ENCODE peak calls at places on chromosome 19, in nine cellular contexts. Y is AG09309, J is thoracic aorta, D is bronchial epithelial cell, C is SK-N-SH, M is GM06990, P is heart left ventricle, V is GM23338, F is AG10803. N is an unnamed sample.
A peak's percentile ranks its signal among the peaks of the same experiment; 100 is the strongest.

GRCh38 chr19:11106477-11106876 is 17.2 kb downstream of the LDLR start:
- DNase-seq in Y (no peak), J (no peak), D (no peak), C (peak; percentile 87), M (no peak), P (peak; percentile 73), V (no peak), F (no peak), N (no peak)

GRCh38 chr19:54427586-54427985 is 12.3 kb downstream of the TTYH1 start:
- DNase-seq in Y (no peak), J (no peak), D (no peak), C (no peak), M (no peak), P (no peak), V (no peak), F (no peak), N (no peak)

GRCh38 chr19:15378529-15379082 is 981 bp downstream of the AKAP8 start:
- DNase-seq in Y (no peak), J (no peak), D (peak; percentile 37), C (peak; percentile 62), M (peak; percentile 57), P (peak; percentile 63), V (peak; percentile 73), F (peak; percentile 49), N (peak; percentile 53)

GRCh38 chr19:48961051-48961649 is 4.0 kb upstream of the FTL start:
- DNase-seq in Y (no peak), J (no peak), D (no peak), C (no peak), M (no peak), P (no peak), V (no peak), F (no peak), N (no peak)

GRCh38 chr19:10516671-10517286 is 468 bp downstream of the S1PR5 start:
- DNase-seq in Y (no peak), J (no peak), D (peak; percentile 58), C (no peak), M (no peak), P (no peak), V (peak; percentile 44), F (peak; percentile 21), N (no peak)

GRCh38 chr19:44850641-44851109 is 4.6 kb downstream of the NECTIN2 start:
- DNase-seq in Y (no peak), J (no peak), D (no peak), C (no peak), M (no peak), P (peak; percentile 47), V (no peak), F (no peak), N (no peak)

GRCh38 chr19:43527860-43528622 is 1.0 kb upstream of the ETHE1 start:
- DNase-seq in Y (no peak), J (peak; percentile 15), D (no peak), C (no peak), M (no peak), P (no peak), V (no peak), F (peak; percentile 32), N (peak; percentile 42)

GRCh38 chr19:11570039-11570462 is 7.4 kb downstream of the ACP5 start:
- DNase-seq in Y (no peak), J (no peak), D (no peak), C (peak; percentile 52), M (no peak), P (no peak), V (no peak), F (no peak), N (no peak)

GRCh38 chr19:17678836-17679235 is 9.3 kb downstream of the UNC13A start:
- DNase-seq in Y (no peak), J (no peak), D (no peak), C (no peak), M (no peak), P (no peak), V (no peak), F (no peak), N (no peak)

GRCh38 chr19:17681505-17682125 is 6.5 kb downstream of the UNC13A start:
- DNase-seq in Y (peak; percentile 10), J (no peak), D (no peak), C (no peak), M (peak; percentile 30), P (no peak), V (peak; percentile 85), F (peak; percentile 25), N (peak; percentile 60)

GRCh38 chr19:17682273-17682672 is 5.9 kb downstream of the UNC13A start:
- DNase-seq in Y (no peak), J (no peak), D (no peak), C (no peak), M (no peak), P (no peak), V (no peak), F (no peak), N (no peak)

GRCh38 chr19:17680235-17680722 is 7.9 kb downstream of the UNC13A start:
- DNase-seq in Y (peak; percentile 28), J (peak; percentile 60), D (peak; percentile 22), C (no peak), M (peak; percentile 82), P (peak; percentile 87), V (peak; percentile 64), F (peak; percentile 61), N (peak; percentile 62)

GRCh38 chr19:17679526-17680234 is 8.5 kb downstream of the UNC13A start:
- DNase-seq in Y (no peak), J (no peak), D (no peak), C (no peak), M (no peak), P (no peak), V (peak; percentile 37), F (no peak), N (no peak)
- H3K4me3 ChIP-seq in Y (peak overlapping the region; percentile 31), J (peak overlapping the region; percentile 74), D (no peak overlapping the region), C (no peak overlapping the region), M (peak overlapping the region; percentile 41), P (peak overlapping the region; percentile 40), V (peak overlapping the region; percentile 60), F (peak overlapping the region; percentile 27), N (peak overlapping the region; percentile 40)

DNA sequence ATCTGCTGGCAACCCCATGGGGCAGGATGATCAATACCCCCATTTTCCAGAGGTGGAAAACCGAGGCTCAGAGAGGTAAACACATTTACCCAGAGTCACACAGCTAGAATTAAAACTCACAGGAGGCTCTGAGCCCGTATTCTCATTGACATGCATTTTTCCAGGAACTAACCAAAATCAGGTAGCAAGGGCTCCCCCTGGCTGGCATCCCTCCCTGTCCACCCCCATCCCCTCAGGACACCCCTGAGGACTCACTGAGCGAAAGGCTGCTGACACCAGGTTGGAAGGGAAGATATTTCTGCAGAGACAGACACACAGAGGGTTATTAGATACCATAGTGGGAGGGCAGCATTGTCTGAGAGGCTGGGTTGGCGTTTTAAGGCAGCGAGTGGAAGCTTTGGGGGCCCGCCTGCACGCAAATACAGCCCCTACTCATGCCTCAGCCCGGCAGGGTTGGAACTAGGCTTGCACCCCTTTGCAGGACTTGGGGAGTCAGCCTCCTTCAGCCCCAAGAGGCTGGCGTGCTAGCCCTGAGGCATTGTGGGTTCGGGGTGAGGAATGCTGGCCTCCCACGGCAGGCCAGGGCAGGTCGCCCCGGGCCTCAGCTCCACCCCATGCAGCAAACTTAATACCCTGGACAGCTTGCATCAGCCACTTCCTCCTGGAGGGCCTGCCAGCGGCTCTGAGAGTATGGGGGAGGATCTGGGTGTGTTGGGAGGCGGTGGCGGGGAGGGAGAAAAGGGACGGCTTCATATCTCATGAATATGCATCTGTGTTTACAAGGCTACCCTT is 3.9 kb downstream of the SLC1A5 start:
- DNase-seq in Y (peak; percentile 89), J (no peak), D (peak; percentile 89), C (peak; percentile 64), M (peak; percentile 80), P (peak; percentile 78), V (peak; percentile 82), F (peak; percentile 98), N (peak; percentile 97)
- TF ChIP-seq CTCF in Y (peak; percentile 41), J (no peak), D (peak; percentile 22), C (peak; percentile 46), M (peak; percentile 49), P (no peak), V (peak; percentile 62), F (peak; percentile 28), N (peak; percentile 46)

GRCh38 chr19:42396542-42397314 is 6.6 kb upstream of the CNFN start:
- DNase-seq in Y (peak; percentile 97), J (peak; percentile 87), D (peak; percentile 98), C (peak; percentile 98), M (peak; percentile 99), P (peak; percentile 99), V (peak; percentile 99), F (peak; percentile 99), N (peak; percentile 99)

GRCh38 chr19:42392165-42392564 is 2.1 kb upstream of the CNFN start:
- DNase-seq in Y (no peak), J (no peak), D (no peak), C (no peak), M (no peak), P (no peak), V (no peak), F (no peak), N (no peak)

GRCh38 chr19:42397315-42398166 is 7.4 kb upstream of the CNFN start:
- DNase-seq in Y (no peak), J (no peak), D (no peak), C (no peak), M (no peak), P (no peak), V (no peak), F (no peak), N (no peak)

GRCh38 chr19:42394751-42395150 is 4.7 kb upstream of the CNFN start:
- DNase-seq in Y (no peak), J (no peak), D (no peak), C (no peak), M (no peak), P (no peak), V (no peak), F (no peak), N (no peak)

GRCh38 chr19:42396248-42396541 is 6.1 kb upstream of the CNFN start:
- DNase-seq in Y (no peak), J (no peak), D (no peak), C (peak; percentile 79), M (no peak), P (no peak), V (peak; percentile 74), F (no peak), N (no peak)
- H3K4me3 ChIP-seq in Y (peak overlapping the region; percentile 60), J (peak overlapping the region; percentile 71), D (peak overlapping the region; percentile 57), C (peak overlapping the region; percentile 59), M (peak overlapping the region; percentile 79), P (peak overlapping the region; percentile 61), V (peak overlapping the region; percentile 76), F (peak overlapping the region; percentile 68), N (no peak overlapping the region)

GRCh38 chr19:13846533-13847032 is 30.4 kb upstream of the NANOS3 start:
- DNase-seq in Y (no peak), J (peak; percentile 88), D (peak; percentile 85), C (peak; percentile 89), M (peak; percentile 93), P (peak; percentile 94), V (peak; percentile 94), F (peak; percentile 95), N (peak; percentile 75)

GRCh38 chr19:13847033-13847899 is 29.7 kb upstream of the NANOS3 start:
- DNase-seq in Y (no peak), J (peak; percentile 84), D (peak; percentile 80), C (peak; percentile 91), M (peak; percentile 84), P (peak; percentile 98), V (peak; percentile 97), F (peak; percentile 96), N (peak; percentile 93)

GRCh38 chr19:13848811-13849241 is 28.1 kb upstream of the NANOS3 start:
- DNase-seq in Y (no peak), J (no peak), D (no peak), C (no peak), M (no peak), P (no peak), V (no peak), F (no peak), N (no peak)

GRCh38 chr19:13849277-13849676 is 27.7 kb upstream of the NANOS3 start:
- DNase-seq in Y (no peak), J (no peak), D (no peak), C (no peak), M (no peak), P (no peak), V (no peak), F (no peak), N (no peak)

DNA sequence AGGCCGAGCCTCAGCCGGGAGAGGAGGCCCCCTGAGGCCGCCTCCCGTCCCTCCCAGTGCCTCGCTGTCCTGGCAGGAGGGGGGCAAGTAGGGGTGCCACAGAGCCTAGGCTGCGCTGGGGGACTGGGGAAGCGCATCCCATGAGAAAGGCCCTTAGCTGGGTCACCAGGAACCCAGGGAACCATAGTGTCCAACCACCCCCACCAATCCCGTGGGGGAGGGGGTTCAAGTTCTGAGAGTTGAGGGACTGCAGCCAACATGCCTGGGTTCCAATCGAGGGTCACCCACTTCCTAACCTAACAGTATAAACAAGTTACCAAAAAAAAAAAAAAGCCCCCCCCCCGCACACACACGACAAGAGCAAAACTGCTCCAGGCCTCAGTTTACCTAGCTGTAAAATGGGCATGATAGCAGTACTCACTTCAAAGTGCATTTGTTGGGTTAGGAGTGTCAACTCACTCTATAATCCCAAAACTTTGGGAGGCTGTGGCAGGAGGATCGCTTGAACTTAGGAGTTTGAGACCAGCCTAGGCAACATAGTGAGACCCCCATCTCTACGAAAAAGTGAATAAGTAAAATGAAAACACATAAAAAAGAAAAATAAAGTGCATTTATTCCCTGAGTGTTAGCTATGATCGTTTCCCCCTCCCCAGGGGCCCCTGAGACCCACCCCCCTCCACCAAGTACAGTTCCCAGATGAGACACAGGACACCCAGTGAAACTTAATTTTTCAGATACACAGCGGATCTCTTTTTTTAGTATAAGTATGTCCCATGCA is 28.8 kb upstream of the NANOS3 start:
- DNase-seq in Y (no peak), J (no peak), D (no peak), C (peak; percentile 14), M (no peak), P (no peak), V (no peak), F (no peak), N (no peak)
- TF ChIP-seq CTCF in Y (no peak), J (peak; percentile 33), D (no peak), C (peak; percentile 20), M (no peak), P (no peak), V (no peak), F (peak; percentile 15), N (no peak)

N was measured in fibroblast of the aortic adventitia.